ENCODE peak calls at places on chromosomes 12 and 14, in seven cellular contexts. P is Kasumi-1; H is glutamatergic neuron; N is posterior cingulate gyrus; G is psoas muscle; U is amygdala; Q is activated CD8-positive, alpha-beta memory T cell treated with anti-CD3 and anti-CD28 coated beads for 1 hour. Z is an unnamed sample.
A peak's percentile ranks its signal among the peaks of the same experiment; 100 is the strongest.

GRCh38 chr12:3743803-3744202 is 9.1 kb downstream of the CRACR2A start:
- DNase-seq in P (no peak), H (no peak), N (no peak), G (no peak), U (no peak), Q (no peak), Z (no peak)

GRCh38 chr12:113196996-113197395 is 11.5 kb downstream of the RITA1 start:
- DNase-seq in P (peak; percentile 79), H (peak; percentile 57), N (peak; percentile 91), G (peak; percentile 73), U (peak; percentile 33), Q (no peak), Z (no peak)

GRCh38 chr12:29088611-29089219 is 60.4 kb upstream of the FAR2 start:
- DNase-seq in P (peak; percentile 89), H (no peak), N (no peak), G (no peak), U (no peak), Q (no peak), Z (no peak)

GRCh38 chr14:92613008-92613658 is 99.6 kb downstream of the RIN3 start:
- DNase-seq in P (peak; percentile 15), H (peak; percentile 73), N (peak; percentile 80), G (no peak), U (no peak), Q (peak; percentile 58), Z (no peak)

GRCh38 chr12:105523164-105524057 is 192.9 kb downstream of the C12orf75 start:
- DNase-seq in P (no peak), H (peak; percentile 52), N (peak; percentile 70), G (peak; percentile 86), U (no peak), Q (no peak), Z (no peak)

GRCh38 chr12:65936529-65936911 is 112.2 kb downstream of the HMGA2 start:
- DNase-seq in P (no peak), H (no peak), N (no peak), G (no peak), U (no peak), Q (no peak), Z (no peak)

GRCh38 chr14:22572562-22573058 is 16.4 kb downstream of the DAD1 start:
- DNase-seq in P (no peak), H (no peak), N (no peak), G (no peak), U (no peak), Q (no peak), Z (no peak)

GRCh38 chr12:989751-990278 is 1.2 kb upstream of the ERC1 start:
- DNase-seq in P (peak; percentile 33), H (peak; percentile 31), N (no peak), G (no peak), U (no peak), Q (no peak), Z (no peak)

GRCh38 chr14:56449670-56450213 is 129.9 kb upstream of the TMEM260 start:
- DNase-seq in P (no peak), H (no peak), N (no peak), G (no peak), U (no peak), Q (no peak), Z (no peak)

GRCh38 chr12:40292788-40293429 is 68.1 kb downstream of the LRRK2 start:
- DNase-seq in P (no peak), H (no peak), N (no peak), G (no peak), U (no peak), Q (no peak), Z (no peak)

GRCh38 chr12:15978431-15978950 is 67.4 kb downstream of the DERA start:
- DNase-seq in P (no peak), H (no peak), N (no peak), G (no peak), U (no peak), Q (no peak), Z (no peak)

GRCh38 chr12:23221066-23221465 is 596.1 kb downstream of the ETNK1 start:
- DNase-seq in P (peak; percentile 1), H (no peak), N (no peak), G (no peak), U (no peak), Q (no peak), Z (peak; percentile 17)

GRCh38 chr12:97131220-97131981 is 224.3 kb downstream of the NEDD1 start:
- DNase-seq in P (no peak), H (no peak), N (no peak), G (no peak), U (no peak), Q (no peak), Z (no peak)

GRCh38 chr12:31496257-31496656 is 94.7 kb downstream of the DENND5B start:
- DNase-seq in P (no peak), H (no peak), N (no peak), G (no peak), U (no peak), Q (no peak), Z (no peak)

GRCh38 chr12:42716521-42716920 is 127.0 kb upstream of the PRICKLE1 start:
- DNase-seq in P (no peak), H (no peak), N (no peak), G (peak; percentile 64), U (no peak), Q (no peak), Z (no peak)

Z was measured in LNCaP clone FGC.